ENCODE peak calls at places on chromosomes 11 and 22, in five cellular contexts. Q is T-cell, G is choroid plexus epithelial cell, L is GM18507, Z is mammary epithelial cell. N is an unnamed sample.

GRCh38 chr11:92540113-92540512 is 315.5 kb downstream of the FAT3 start:
- DNase-seq in L (no peak), Q (no peak), Z (no peak), G (no peak), N (no peak)

GRCh38 chr11:104819603-104820002 is 78.7 kb downstream of the CASP12 start:
- DNase-seq in Q (no peak), G (no peak), Z (no peak), L (no peak), N (no peak)

GRCh38 chr11:123235117-123235686 is 40.2 kb upstream of the CLMP start:
- DNase-seq in Z (no peak), G (peak), L (no peak), Q (peak), N (peak)

GRCh38 chr22:19798825-19799224 is 38.2 kb downstream of the TBX1 start:
- DNase-seq in Q (no peak), L (no peak), Z (no peak), G (no peak), N (no peak)

GRCh38 chr11:10413268-10413667 is 41.8 kb upstream of the AMPD3 start:
- DNase-seq in Z (peak), L (no peak), Q (peak), G (peak), N (no peak)

GRCh38 chr11:70913715-70914231 is 338.6 kb downstream of the SHANK2 start:
- DNase-seq in Q (no peak), G (no peak), Z (no peak), L (no peak), N (no peak)

GRCh38 chr11:126100681-126101080 is 38.0 kb upstream of the CDON start:
- DNase-seq in Z (no peak), G (no peak), L (no peak), Q (no peak), N (no peak)

GRCh38 chr11:123543796-123544195 is 110.6 kb downstream of the SCN3B start:
- DNase-seq in Z (peak), Q (no peak), L (no peak), G (peak), N (peak)

GRCh38 chr22:22981670-22982571 is 88.4 kb upstream of the GNAZ start:
- DNase-seq in L (no peak), Q (no peak), Z (no peak), G (no peak), N (no peak)

GRCh38 chr11:119702261-119702591 is 26.8 kb downstream of the NECTIN1 start:
- DNase-seq in Q (no peak), G (no peak), L (no peak), Z (peak), N (no peak)

GRCh38 chr22:25201557-25202273 is 2.1 kb downstream of the CRYBB3 start:
- DNase-seq in L (no peak), G (no peak), Q (no peak), Z (no peak), N (no peak)

GRCh38 chr11:63768232-63769043 is at the start of gene ZFTA:
- DNase-seq in L (peak), Q (peak), Z (peak), G (peak), N (peak)

GRCh38 chr11:70371241-70371640 is 27.1 kb upstream of the CTTN start:
- DNase-seq in L (no peak), Z (peak), G (no peak), Q (no peak), N (no peak)

GRCh38 chr11:57277845-57278720 is 41.0 kb upstream of the APLNR start:
- DNase-seq in Z (peak), L (peak), Q (no peak), G (peak), N (peak)

GRCh38 chr11:16604784-16605439 is 133.5 kb upstream of the C11orf58 start:
- DNase-seq in Q (no peak), G (no peak), Z (peak), L (no peak), N (peak)

GRCh38 chr11:63683133-63683991 is 2.1 kb downstream of the RTN3 start:
- DNase-seq in G (no peak), L (no peak), Q (no peak), Z (no peak), N (peak)

GRCh38 chr22:28247114-28247513 is 328.1 kb upstream of the PITPNB start:
- DNase-seq in G (no peak), Z (no peak), Q (no peak), L (no peak), N (peak)

GRCh38 chr11:110311783-110312578 is 15.6 kb upstream of the RDX start:
- DNase-seq in Q (no peak), L (no peak), Z (no peak), G (peak), N (peak)

GRCh38 chr11:119188887-119189286 is 3.6 kb downstream of the NHERF4 start:
- DNase-seq in Q (no peak), L (no peak), Z (no peak), G (no peak), N (no peak)

GRCh38 chr11:115199501-115199900 is 304.7 kb downstream of the CADM1 start:
- DNase-seq in Z (no peak), G (peak), L (no peak), Q (no peak), N (no peak)

GRCh38 chr11:74647404-74647803 is 55.0 kb downstream of the POLD3 start:
- DNase-seq in L (no peak), Q (no peak), Z (no peak), G (peak), N (no peak)

GRCh38 chr22:30876925-30877553 is 91.5 kb downstream of the MORC2 start:
- DNase-seq in Q (no peak), L (no peak), G (peak), Z (no peak), N (peak)

GRCh38 chr11:33942954-33943353 is 51.1 kb upstream of the LMO2 start:
- DNase-seq in Z (peak), Q (no peak), G (peak), L (no peak), N (peak)

GRCh38 chr11:126585388-126586302 is 230.2 kb downstream of the ST3GAL4 start:
- DNase-seq in Z (peak), Q (no peak), G (peak), L (no peak), N (peak)

GRCh38 chr11:41836426-41836825 is 377.0 kb upstream of the LRRC4C start:
- DNase-seq in G (no peak), Z (no peak), L (no peak), Q (no peak), N (no peak)

GRCh38 chr22:45207981-45208664 is 32.6 kb downstream of the KIAA0930 start:
- DNase-seq in G (peak), Q (no peak), L (no peak), Z (peak), N (peak)

GRCh38 chr11:60169264-60169915 is 13.5 kb downstream of the MS4A6A start:
- DNase-seq in Q (no peak), Z (peak), G (peak), L (no peak), N (no peak)

GRCh38 chr11:126930100-126930841 is 70.3 kb downstream of the KIRREL3 start:
- DNase-seq in G (no peak), L (no peak), Q (no peak), Z (no peak), N (peak)

GRCh38 chr22:45429424-45429823 is 15.9 kb downstream of the RIBC2 start:
- DNase-seq in G (no peak), Z (no peak), Q (no peak), L (no peak), N (no peak)

GRCh38 chr22:43488937-43489336 is 77.1 kb downstream of the MPPED1 start:
- DNase-seq in Q (no peak), Z (no peak), G (no peak), L (no peak), N (no peak)

GRCh38 chr11:132648841-132649240 is 883.5 kb downstream of the OPCML start:
- DNase-seq in L (no peak), Z (no peak), G (no peak), Q (no peak), N (peak)

GRCh38 chr11:17640493-17641164 is 78.7 kb upstream of the MYOD1 start:
- DNase-seq in G (no peak), Q (no peak), Z (no peak), L (no peak), N (no peak)

N was measured in adipocyte.